ENCODE peak calls at places on chromosomes 4 and X, in eight cellular contexts. X, Q, P, G, H, T, W and Z are unnamed samples.

GRCh38 chr4:42523066-42523718 is 125.9 kb downstream of the SHISA3 start:
- DNase-seq in W (no peak), X (no peak), H (no peak), T (no peak), P (no peak), Q (no peak), G (no peak), Z (no peak)

GRCh38 chr4:41217020-41217333 is 2.6 kb upstream of the APBB2 start:
- DNase-seq in G (no peak), T (no peak), X (no peak), H (no peak), P (no peak), W (no peak), Q (no peak), Z (no peak)

GRCh38 chrX:5681159-5681558 is 547.5 kb downstream of the NLGN4X start:
- DNase-seq in G (no peak), P (no peak), W (no peak), Q (no peak), X (peak; percentile 8), H (peak; percentile 0), T (no peak), Z (no peak)

GRCh38 chr4:101102114-101102752 is 245.1 kb downstream of the PPP3CA start:
- DNase-seq in Q (peak; percentile 52), G (no peak), W (no peak), T (peak; percentile 46), X (peak; percentile 88), H (peak; percentile 10), P (no peak), Z (peak; percentile 19)

GRCh38 chrX:110173192-110174175 is 144.4 kb downstream of the AMMECR1 start:
- DNase-seq in T (no peak), G (no peak), P (no peak), Q (no peak), H (no peak), X (no peak), W (peak; percentile 77), Z (no peak)

GRCh38 chr4:29805245-29805644 is 914.9 kb upstream of the PCDH7 start:
- DNase-seq in T (no peak), W (no peak), P (no peak), X (no peak), Q (no peak), G (no peak), H (no peak), Z (no peak)

GRCh38 chrX:151753313-151754041 is 18.9 kb downstream of the CNGA2 start:
- DNase-seq in T (peak; percentile 54), G (no peak), Q (peak; percentile 68), P (no peak), X (peak; percentile 38), H (peak; percentile 66), W (peak; percentile 71), Z (no peak)

GRCh38 chrX:29066516-29066915 is 479.3 kb downstream of the IL1RAPL1 start:
- DNase-seq in G (no peak), Q (no peak), T (no peak), X (no peak), W (no peak), H (no peak), P (no peak), Z (no peak)

GRCh38 chr4:153790962-153791551 is 2.2 kb upstream of the SFRP2 start:
- DNase-seq in X (no peak), G (no peak), W (no peak), P (no peak), H (no peak), Q (peak; percentile 68), T (no peak), Z (no peak)

GRCh38 chr4:82785248-82786003 is 13.2 kb downstream of the SCD5 start:
- DNase-seq in P (no peak), T (no peak), H (no peak), Q (no peak), G (no peak), W (peak; percentile 53), X (peak; percentile 75), Z (peak; percentile 87)

GRCh38 chrX:95346854-95347253 is 1337.8 kb upstream of the DIAPH2 start:
- DNase-seq in P (no peak), Q (no peak), G (no peak), H (peak; percentile 0), T (no peak), W (no peak), X (peak; percentile 1), Z (no peak)

GRCh38 chr4:76883147-76883546 is 14.8 kb downstream of the SOWAHB start:
- DNase-seq in T (no peak), H (no peak), G (no peak), X (no peak), P (no peak), W (no peak), Q (no peak), Z (peak; percentile 81)

GRCh38 chr4:130722370-130722769 is 1626.4 kb downstream of the C4orf33 start:
- DNase-seq in W (no peak), G (no peak), H (no peak), Q (no peak), P (no peak), X (no peak), T (no peak), Z (no peak)

GRCh38 chr4:56907489-56908205 is at the start of gene REST:
- DNase-seq in T (peak; percentile 84), Q (peak; percentile 85), G (peak; percentile 76), W (peak; percentile 72), X (peak; percentile 5), P (peak; percentile 50), H (peak; percentile 18), Z (no peak)

GRCh38 chr4:70624226-70624793 is 4.2 kb upstream of the ENAM start:
- DNase-seq in X (no peak), T (no peak), H (no peak), Q (no peak), P (no peak), G (no peak), W (no peak), Z (no peak)

GRCh38 chr4:145003675-145004074 is 94.3 kb downstream of the ANAPC10 start:
- DNase-seq in H (no peak), G (no peak), Q (no peak), X (no peak), T (no peak), W (no peak), P (no peak), Z (no peak)

GRCh38 chrX:86436116-86436515 is 287.9 kb downstream of the DACH2 start:
- DNase-seq in G (no peak), Q (no peak), P (no peak), H (no peak), W (no peak), X (no peak), T (no peak), Z (no peak)

GRCh38 chrX:19479458-19479857 is 35.9 kb downstream of the MAP3K15 start:
- DNase-seq in W (no peak), Q (no peak), X (no peak), T (no peak), H (no peak), G (no peak), P (no peak), Z (no peak)

GRCh38 chrX:9737363-9737762 is 28.3 kb downstream of the GPR143 start:
- DNase-seq in P (no peak), T (no peak), H (no peak), G (no peak), W (no peak), X (no peak), Q (no peak), Z (no peak)

GRCh38 chrX:10015711-10016515 is 48.8 kb downstream of the CLDN34 start:
- DNase-seq in P (no peak), W (peak; percentile 25), T (peak; percentile 59), H (no peak), Q (peak; percentile 67), G (no peak), X (no peak), Z (no peak)

GRCh38 chrX:131938749-131939148 is 84.4 kb upstream of the STK26 start:
- DNase-seq in G (no peak), P (no peak), T (no peak), X (no peak), W (no peak), H (no peak), Q (no peak), Z (no peak)